ENCODE peak calls at places on chromosomes 3 and 15, in ten cellular contexts. One of them, this sample, is unnamed.

GRCh38 chr15:38610748-38611147 is 46.1 kb upstream of the RASGRP1 start:
- DNase-seq in endothelial cell of umbilical vein: no peak
- DNase-seq in neuronal stem cell: no peak
- DNase-seq in PC-9: no peak
- DNase-seq in fibroblast of lung: no peak
- DNase-seq in H1: no peak
- DNase-seq in mesenchymal stem cell: no peak
- DNase-seq in HCT116: no peak
- DNase-seq in Karpas-422: peak; percentile 96
- DNase-seq in hepatocyte: no peak
- DNase-seq in this sample: no peak

GRCh38 chr3:109548192-109548938 is 211.0 kb upstream of the DPPA4 start:
- DNase-seq in mesenchymal stem cell: no peak
- DNase-seq in Karpas-422: no peak
- DNase-seq in HCT116: no peak
- DNase-seq in hepatocyte: no peak
- DNase-seq in H1: no peak
- DNase-seq in fibroblast of lung: no peak
- DNase-seq in neuronal stem cell: no peak
- DNase-seq in endothelial cell of umbilical vein: no peak
- DNase-seq in PC-9: no peak
- DNase-seq in this sample: no peak

GRCh38 chr3:99981138-99981537 is 133.2 kb downstream of the FILIP1L start:
- DNase-seq in hepatocyte: no peak
- DNase-seq in endothelial cell of umbilical vein: no peak
- DNase-seq in mesenchymal stem cell: no peak
- DNase-seq in H1: no peak
- DNase-seq in PC-9: no peak
- DNase-seq in HCT116: no peak
- DNase-seq in fibroblast of lung: no peak
- DNase-seq in Karpas-422: no peak
- DNase-seq in neuronal stem cell: no peak
- DNase-seq in this sample: no peak

GRCh38 chr3:195151866-195152526 is 119.0 kb downstream of the XXYLT1 start:
- DNase-seq in hepatocyte: peak; percentile 51
- DNase-seq in mesenchymal stem cell: peak; percentile 94
- DNase-seq in endothelial cell of umbilical vein: peak; percentile 92
- DNase-seq in neuronal stem cell: no peak
- DNase-seq in H1: no peak
- DNase-seq in Karpas-422: no peak
- DNase-seq in HCT116: peak; percentile 7
- DNase-seq in PC-9: peak; percentile 54
- DNase-seq in fibroblast of lung: peak; percentile 66
- DNase-seq in this sample: no peak

GRCh38 chr3:122973893-122974615 is 53.5 kb downstream of the SEMA5B start:
- DNase-seq in mesenchymal stem cell: no peak
- DNase-seq in PC-9: no peak
- DNase-seq in H1: no peak
- DNase-seq in endothelial cell of umbilical vein: no peak
- DNase-seq in HCT116: no peak
- DNase-seq in hepatocyte: no peak
- DNase-seq in fibroblast of lung: no peak
- DNase-seq in neuronal stem cell: no peak
- DNase-seq in Karpas-422: no peak
- DNase-seq in this sample: no peak

GRCh38 chr15:101540480-101541239 is 51.2 kb upstream of the PCSK6 start:
- DNase-seq in endothelial cell of umbilical vein: no peak
- DNase-seq in hepatocyte: no peak
- DNase-seq in mesenchymal stem cell: no peak
- DNase-seq in Karpas-422: no peak
- DNase-seq in HCT116: no peak
- DNase-seq in fibroblast of lung: no peak
- DNase-seq in neuronal stem cell: no peak
- DNase-seq in PC-9: no peak
- DNase-seq in H1: no peak
- DNase-seq in this sample: no peak

GRCh38 chr3:100004931-100005330 is 109.4 kb downstream of the FILIP1L start:
- DNase-seq in H1: no peak
- DNase-seq in hepatocyte: no peak
- DNase-seq in fibroblast of lung: no peak
- DNase-seq in endothelial cell of umbilical vein: peak; percentile 69
- DNase-seq in mesenchymal stem cell: no peak
- DNase-seq in PC-9: no peak
- DNase-seq in neuronal stem cell: no peak
- DNase-seq in Karpas-422: no peak
- DNase-seq in HCT116: no peak
- DNase-seq in this sample: no peak

GRCh38 chr3:111210866-111211564 is 139.4 kb downstream of the NECTIN3 start:
- DNase-seq in H1: no peak
- DNase-seq in mesenchymal stem cell: no peak
- DNase-seq in PC-9: no peak
- DNase-seq in neuronal stem cell: no peak
- DNase-seq in Karpas-422: no peak
- DNase-seq in hepatocyte: no peak
- DNase-seq in endothelial cell of umbilical vein: no peak
- DNase-seq in fibroblast of lung: no peak
- DNase-seq in HCT116: no peak
- DNase-seq in this sample: no peak

GRCh38 chr3:113533534-113533892 is 1.2 kb downstream of the SIDT1 start:
- DNase-seq in PC-9: no peak
- DNase-seq in mesenchymal stem cell: no peak
- DNase-seq in H1: no peak
- DNase-seq in neuronal stem cell: no peak
- DNase-seq in endothelial cell of umbilical vein: no peak
- DNase-seq in Karpas-422: peak; percentile 68
- DNase-seq in HCT116: no peak
- DNase-seq in hepatocyte: no peak
- DNase-seq in fibroblast of lung: no peak
- DNase-seq in this sample: peak; percentile 66

GRCh38 chr15:60115579-60116415 is 111.7 kb downstream of the FOXB1 start:
- DNase-seq in hepatocyte: no peak
- DNase-seq in PC-9: peak; percentile 48
- DNase-seq in fibroblast of lung: peak; percentile 78
- DNase-seq in Karpas-422: no peak
- DNase-seq in mesenchymal stem cell: peak; percentile 43
- DNase-seq in HCT116: no peak
- DNase-seq in endothelial cell of umbilical vein: no peak
- DNase-seq in H1: no peak
- DNase-seq in neuronal stem cell: no peak
- DNase-seq in this sample: no peak

GRCh38 chr3:172143739-172144497 is 104.5 kb downstream of the FNDC3B start:
- DNase-seq in mesenchymal stem cell: no peak
- DNase-seq in HCT116: no peak
- DNase-seq in endothelial cell of umbilical vein: no peak
- DNase-seq in hepatocyte: no peak
- DNase-seq in PC-9: no peak
- DNase-seq in fibroblast of lung: no peak
- DNase-seq in H1: no peak
- DNase-seq in neuronal stem cell: no peak
- DNase-seq in Karpas-422: no peak
- DNase-seq in this sample: no peak

GRCh38 chr3:64902991-64903390 is 215.2 kb upstream of the ADAMTS9 start:
- DNase-seq in PC-9: no peak
- DNase-seq in HCT116: no peak
- DNase-seq in fibroblast of lung: peak; percentile 77
- DNase-seq in neuronal stem cell: no peak
- DNase-seq in H1: no peak
- DNase-seq in endothelial cell of umbilical vein: no peak
- DNase-seq in mesenchymal stem cell: no peak
- DNase-seq in hepatocyte: no peak
- DNase-seq in Karpas-422: no peak
- DNase-seq in this sample: no peak

GRCh38 chr15:76366714-76367113 is 30.1 kb downstream of the ISL2 start:
- DNase-seq in Karpas-422: no peak
- DNase-seq in PC-9: no peak
- DNase-seq in mesenchymal stem cell: no peak
- DNase-seq in endothelial cell of umbilical vein: no peak
- DNase-seq in hepatocyte: no peak
- DNase-seq in neuronal stem cell: no peak
- DNase-seq in fibroblast of lung: no peak
- DNase-seq in H1: no peak
- DNase-seq in HCT116: no peak
- DNase-seq in this sample: no peak

GRCh38 chr3:5757213-5757804 is 569.8 kb downstream of the EDEM1 start:
- DNase-seq in mesenchymal stem cell: no peak
- DNase-seq in Karpas-422: no peak
- DNase-seq in fibroblast of lung: no peak
- DNase-seq in neuronal stem cell: no peak
- DNase-seq in PC-9: no peak
- DNase-seq in H1: no peak
- DNase-seq in endothelial cell of umbilical vein: no peak
- DNase-seq in hepatocyte: no peak
- DNase-seq in HCT116: no peak
- DNase-seq in this sample: no peak

DNA sequence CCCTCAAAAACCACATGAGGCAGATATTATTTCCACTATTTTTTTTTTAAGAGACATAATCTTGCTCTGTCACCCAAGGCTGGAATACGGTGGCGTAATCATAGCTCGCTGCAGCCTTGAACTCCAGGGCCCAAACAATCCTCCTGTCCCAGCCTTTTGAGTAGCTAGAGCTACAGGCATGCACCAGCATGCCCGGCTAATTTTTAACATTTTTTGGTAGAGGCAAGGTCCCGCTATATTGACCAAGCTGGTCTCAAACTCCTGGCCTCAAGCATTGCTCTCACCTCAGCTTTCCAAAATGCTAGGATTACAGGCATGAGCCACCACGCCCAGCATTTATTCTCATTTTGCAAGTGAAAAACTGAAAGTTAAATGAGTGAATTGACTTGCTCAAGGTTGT is 50.8 kb upstream of the PIAS1 start:
- DNase-seq in endothelial cell of umbilical vein: no peak
- DNase-seq in fibroblast of lung: no peak
- DNase-seq in neuronal stem cell: no peak
- DNase-seq in mesenchymal stem cell: no peak
- DNase-seq in PC-9: no peak
- DNase-seq in Karpas-422: no peak
- DNase-seq in hepatocyte: no peak
- DNase-seq in HCT116: no peak
- DNase-seq in H1: no peak
- DNase-seq in this sample: no peak
- H2AFZ ChIP-seq in endothelial cell of umbilical vein: no peak overlapping the region
- H2AFZ ChIP-seq in fibroblast of lung: no peak overlapping the region
- H2AFZ ChIP-seq in neuronal stem cell: no peak overlapping the region
- H2AFZ ChIP-seq in mesenchymal stem cell: no peak overlapping the region
- H2AFZ ChIP-seq in PC-9: no peak overlapping the region
- H2AFZ ChIP-seq in Karpas-422: no peak overlapping the region
- H2AFZ ChIP-seq in hepatocyte: no peak overlapping the region
- H2AFZ ChIP-seq in HCT116: no peak overlapping the region
- H2AFZ ChIP-seq in H1: no peak overlapping the region
- H2AFZ ChIP-seq in this sample: no peak overlapping the region

GRCh38 chr3:51874889-51875288 is 512 bp downstream of the IQCF5 start:
- DNase-seq in fibroblast of lung: no peak
- DNase-seq in mesenchymal stem cell: no peak
- DNase-seq in neuronal stem cell: no peak
- DNase-seq in Karpas-422: no peak
- DNase-seq in hepatocyte: no peak
- DNase-seq in H1: no peak
- DNase-seq in PC-9: peak; percentile 55
- DNase-seq in HCT116: no peak
- DNase-seq in endothelial cell of umbilical vein: no peak
- DNase-seq in this sample: no peak
- H2AFZ ChIP-seq in fibroblast of lung: no peak overlapping the region
- H2AFZ ChIP-seq in mesenchymal stem cell: no peak overlapping the region
- H2AFZ ChIP-seq in neuronal stem cell: no peak overlapping the region
- H2AFZ ChIP-seq in Karpas-422: no peak overlapping the region
- H2AFZ ChIP-seq in hepatocyte: no peak overlapping the region
- H2AFZ ChIP-seq in H1: no peak overlapping the region
- H2AFZ ChIP-seq in PC-9: no peak overlapping the region
- H2AFZ ChIP-seq in HCT116: no peak overlapping the region
- H2AFZ ChIP-seq in endothelial cell of umbilical vein: no peak overlapping the region
- H2AFZ ChIP-seq in this sample: no peak overlapping the region

GRCh38 chr3:27657871-27658270 is 64.3 kb downstream of the EOMES start:
- DNase-seq in endothelial cell of umbilical vein: no peak
- DNase-seq in hepatocyte: no peak
- DNase-seq in Karpas-422: no peak
- DNase-seq in fibroblast of lung: no peak
- DNase-seq in PC-9: no peak
- DNase-seq in HCT116: no peak
- DNase-seq in mesenchymal stem cell: no peak
- DNase-seq in H1: no peak
- DNase-seq in neuronal stem cell: no peak
- DNase-seq in this sample: no peak

GRCh38 chr3:27657404-27657803 is 64.7 kb downstream of the EOMES start:
- DNase-seq in PC-9: no peak
- DNase-seq in hepatocyte: no peak
- DNase-seq in HCT116: no peak
- DNase-seq in mesenchymal stem cell: no peak
- DNase-seq in neuronal stem cell: no peak
- DNase-seq in H1: no peak
- DNase-seq in endothelial cell of umbilical vein: peak; percentile 55
- DNase-seq in Karpas-422: no peak
- DNase-seq in fibroblast of lung: no peak
- DNase-seq in this sample: no peak

GRCh38 chr3:27659279-27660021 is 62.7 kb downstream of the EOMES start:
- DNase-seq in neuronal stem cell: peak; percentile 42
- DNase-seq in fibroblast of lung: peak; percentile 58
- DNase-seq in Karpas-422: peak; percentile 73
- DNase-seq in H1: no peak
- DNase-seq in hepatocyte: peak; percentile 68
- DNase-seq in PC-9: no peak
- DNase-seq in mesenchymal stem cell: peak; percentile 55
- DNase-seq in endothelial cell of umbilical vein: peak; percentile 55
- DNase-seq in HCT116: peak; percentile 62
- DNase-seq in this sample: peak; percentile 44

GRCh38 chr3:27658741-27659140 is 63.4 kb downstream of the EOMES start:
- DNase-seq in hepatocyte: no peak
- DNase-seq in endothelial cell of umbilical vein: no peak
- DNase-seq in HCT116: no peak
- DNase-seq in mesenchymal stem cell: no peak
- DNase-seq in PC-9: no peak
- DNase-seq in fibroblast of lung: no peak
- DNase-seq in neuronal stem cell: no peak
- DNase-seq in Karpas-422: no peak
- DNase-seq in H1: no peak
- DNase-seq in this sample: no peak

GRCh38 chr3:27661813-27662212 is 60.3 kb downstream of the EOMES start:
- DNase-seq in endothelial cell of umbilical vein: no peak
- DNase-seq in neuronal stem cell: no peak
- DNase-seq in mesenchymal stem cell: no peak
- DNase-seq in Karpas-422: no peak
- DNase-seq in H1: no peak
- DNase-seq in fibroblast of lung: no peak
- DNase-seq in PC-9: no peak
- DNase-seq in hepatocyte: no peak
- DNase-seq in HCT116: no peak
- DNase-seq in this sample: no peak
- H2AFZ ChIP-seq in endothelial cell of umbilical vein: no peak overlapping the region
- H2AFZ ChIP-seq in neuronal stem cell: no peak overlapping the region
- H2AFZ ChIP-seq in mesenchymal stem cell: no peak overlapping the region
- H2AFZ ChIP-seq in Karpas-422: no peak overlapping the region
- H2AFZ ChIP-seq in H1: no peak overlapping the region
- H2AFZ ChIP-seq in fibroblast of lung: no peak overlapping the region
- H2AFZ ChIP-seq in PC-9: no peak overlapping the region
- H2AFZ ChIP-seq in hepatocyte: no peak overlapping the region
- H2AFZ ChIP-seq in HCT116: no peak overlapping the region
- H2AFZ ChIP-seq in this sample: no peak overlapping the region

DNA sequence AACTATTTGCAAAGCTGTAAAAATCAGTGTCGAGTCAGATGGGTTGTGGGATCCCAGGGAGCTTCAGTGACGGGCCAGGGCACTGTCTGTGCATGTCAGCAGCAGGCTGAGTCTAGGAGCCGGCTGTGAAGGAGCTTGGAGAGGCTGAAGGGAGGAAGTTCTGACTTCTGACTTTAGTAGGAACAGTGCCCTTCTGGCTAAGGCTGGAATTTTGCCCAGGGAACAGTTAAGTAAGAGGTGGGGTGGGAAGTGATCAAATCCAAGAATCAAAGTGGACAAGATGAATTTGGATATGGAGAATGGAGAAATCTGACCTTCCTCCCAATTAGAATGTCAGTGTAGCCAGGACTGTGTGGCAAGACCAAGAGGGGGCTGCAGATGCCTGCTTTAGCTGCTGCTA is 77.9 kb downstream of the ABHD5 start:
- DNase-seq in Karpas-422: no peak
- DNase-seq in mesenchymal stem cell: no peak
- DNase-seq in fibroblast of lung: peak; percentile 87
- DNase-seq in PC-9: no peak
- DNase-seq in H1: no peak
- DNase-seq in HCT116: no peak
- DNase-seq in neuronal stem cell: no peak
- DNase-seq in endothelial cell of umbilical vein: peak; percentile 58
- DNase-seq in hepatocyte: no peak
- DNase-seq in this sample: no peak
- H2AFZ ChIP-seq in Karpas-422: no peak overlapping the region
- H2AFZ ChIP-seq in mesenchymal stem cell: peak overlapping the region; percentile 55
- H2AFZ ChIP-seq in fibroblast of lung: no peak overlapping the region
- H2AFZ ChIP-seq in PC-9: peak overlapping the region; percentile 71
- H2AFZ ChIP-seq in H1: no peak overlapping the region
- H2AFZ ChIP-seq in HCT116: peak overlapping the region; percentile 100
- H2AFZ ChIP-seq in neuronal stem cell: peak overlapping the region; percentile 26
- H2AFZ ChIP-seq in endothelial cell of umbilical vein: peak overlapping the region; percentile 6
- H2AFZ ChIP-seq in hepatocyte: no peak overlapping the region
- H2AFZ ChIP-seq in this sample: no peak overlapping the region

This sample was measured in OCI-LY7.